ENCODE peak calls at places on chromosome 22, in ten cellular contexts. H is upper lobe of right lung, V is heart left ventricle, N is testis, X is kidney, Z is stomach, G is IMR-90, S is SJCRH30, U is fibroblast of lung, E is mesendoderm. I is an unnamed sample.

GRCh38 chr22:50085211-50085999 is at the start of gene MLC1:
- DNase-seq in H (no peak), V (no peak), N (no peak), X (peak; percentile 46), Z (no peak), G (peak; percentile 25), S (no peak), U (peak; percentile 88), E (no peak), I (no peak)

GRCh38 chr22:33354928-33355327 is 296.7 kb upstream of the SYN3 start:
- DNase-seq in H (no peak), V (no peak), N (no peak), X (no peak), Z (no peak), G (peak; percentile 35), S (no peak), U (peak; percentile 50), E (no peak), I (no peak)

GRCh38 chr22:30196141-30196866 is 50.3 kb downstream of the LIF start:
- DNase-seq in H (peak; percentile 86), V (peak; percentile 81), N (peak; percentile 63), X (peak; percentile 92), Z (peak; percentile 66), G (peak; percentile 100), S (peak; percentile 93), U (peak; percentile 100), E (peak; percentile 99), I (peak; percentile 68)

GRCh38 chr22:37746366-37747089 is 49.7 kb downstream of the TRIOBP start:
- DNase-seq in H (peak; percentile 76), V (no peak), N (no peak), X (no peak), Z (no peak), G (no peak), S (no peak), U (no peak), E (peak; percentile 62), I (no peak)

GRCh38 chr22:37370306-37370979 is 56.8 kb downstream of the ELFN2 start:
- DNase-seq in H (peak; percentile 74), V (peak; percentile 34), N (no peak), X (no peak), Z (peak; percentile 29), G (no peak), S (no peak), U (no peak), E (no peak), I (peak; percentile 35)

GRCh38 chr22:30262917-30263741 is 3.5 kb downstream of the OSM start:
- DNase-seq in H (peak; percentile 84), V (peak; percentile 68), N (peak; percentile 89), X (peak; percentile 85), Z (peak; percentile 80), G (peak; percentile 61), S (peak; percentile 80), U (peak; percentile 57), E (peak; percentile 77), I (peak; percentile 50)

GRCh38 chr22:37778370-37779009 is 29.2 kb upstream of the GCAT start:
- DNase-seq in H (no peak), V (no peak), N (no peak), X (no peak), Z (no peak), G (no peak), S (no peak), U (no peak), E (no peak), I (no peak)

GRCh38 chr22:34502821-34503220 is 563.1 kb upstream of the ISX start:
- DNase-seq in H (no peak), V (no peak), N (no peak), X (no peak), Z (no peak), G (no peak), S (no peak), U (no peak), E (no peak), I (no peak)

GRCh38 chr22:33864723-33865130 is 55.5 kb downstream of the LARGE1 start:
- DNase-seq in H (no peak), V (peak; percentile 46), N (peak; percentile 25), X (no peak), Z (no peak), G (peak; percentile 36), S (no peak), U (no peak), E (no peak), I (peak; percentile 32)

GRCh38 chr22:48099251-48099650 is 1336.8 kb downstream of the TBC1D22A start:
- DNase-seq in H (peak; percentile 46), V (no peak), N (no peak), X (no peak), Z (peak; percentile 20), G (no peak), S (no peak), U (no peak), E (no peak), I (no peak)

GRCh38 chr22:28438183-28438778 is 241.4 kb downstream of the TTC28 start:
- DNase-seq in H (no peak), V (no peak), N (no peak), X (no peak), Z (no peak), G (no peak), S (peak; percentile 9), U (no peak), E (no peak), I (no peak)
- H3K27ac ChIP-seq in H (no peak overlapping the region), V (no peak overlapping the region), N (no peak overlapping the region), X (no peak overlapping the region), Z (no peak overlapping the region), G (no peak overlapping the region), S (no peak overlapping the region), U (no peak overlapping the region), E (no peak overlapping the region), I (no peak overlapping the region)

GRCh38 chr22:24244144-24244787 is 616 bp downstream of the GGT5 start:
- DNase-seq in H (peak; percentile 74), V (no peak), N (peak; percentile 45), X (peak; percentile 85), Z (no peak), G (peak; percentile 52), S (peak; percentile 46), U (peak; percentile 61), E (no peak), I (no peak)
- H3K4me1 ChIP-seq in H (peaks cover 49% of the 10 kb centered on the region), V (peaks cover 8% of the 10 kb centered on the region), N (peaks cover 26% of the 10 kb centered on the region), X (peaks cover 5% of the 10 kb centered on the region), Z (peaks cover 48% of the 10 kb centered on the region), G (peaks cover 39% of the 10 kb centered on the region), S (peaks cover 28% of the 10 kb centered on the region), U (peaks cover 26% of the 10 kb centered on the region), E (no peaks in the 10 kb centered on the region), I (peaks cover 20% of the 10 kb centered on the region)

DNA sequence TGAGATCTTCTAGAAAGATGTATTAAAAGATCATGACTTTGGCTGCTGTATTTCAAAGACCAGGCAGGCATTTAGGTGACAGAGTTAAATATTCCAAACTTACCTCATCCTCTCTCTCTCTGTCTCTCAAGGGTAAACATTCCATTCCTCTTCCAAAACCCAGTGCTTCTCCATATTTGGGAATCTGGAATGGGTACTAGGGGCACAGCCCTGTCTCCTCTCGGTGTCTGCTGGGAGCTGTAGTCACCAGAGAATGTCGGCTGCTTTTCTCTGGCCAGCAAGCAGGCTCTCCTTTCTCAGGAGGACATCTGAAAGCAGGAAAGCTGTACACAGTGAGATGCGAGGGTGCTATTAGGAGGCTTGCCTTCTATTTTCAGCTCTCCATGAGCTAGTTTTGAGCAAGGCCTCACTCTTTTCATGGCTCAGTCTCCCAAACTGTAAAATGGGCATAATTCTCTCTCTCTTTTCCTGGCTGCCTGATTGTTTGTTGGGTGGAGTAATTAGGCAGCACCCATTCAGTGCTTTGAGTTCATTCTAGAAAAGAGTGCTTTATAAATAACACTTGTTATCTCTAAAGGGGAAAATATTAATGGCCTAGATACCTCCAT is 9.3 kb upstream of the PEX26 start:
- DNase-seq in H (peak; percentile 10), V (peak; percentile 57), N (no peak), X (no peak), Z (no peak), G (peak; percentile 44), S (no peak), U (peak; percentile 65), E (peak; percentile 79), I (no peak)
- H3K27ac ChIP-seq in H (no peak overlapping the region), V (peak overlapping the region; percentile 74), N (peak overlapping the region; percentile 79), X (no peak overlapping the region), Z (peak overlapping the region; percentile 87), G (peak overlapping the region; percentile 21), S (no peak overlapping the region), U (no peak overlapping the region), E (no peak overlapping the region), I (peak overlapping the region; percentile 24)

DNA sequence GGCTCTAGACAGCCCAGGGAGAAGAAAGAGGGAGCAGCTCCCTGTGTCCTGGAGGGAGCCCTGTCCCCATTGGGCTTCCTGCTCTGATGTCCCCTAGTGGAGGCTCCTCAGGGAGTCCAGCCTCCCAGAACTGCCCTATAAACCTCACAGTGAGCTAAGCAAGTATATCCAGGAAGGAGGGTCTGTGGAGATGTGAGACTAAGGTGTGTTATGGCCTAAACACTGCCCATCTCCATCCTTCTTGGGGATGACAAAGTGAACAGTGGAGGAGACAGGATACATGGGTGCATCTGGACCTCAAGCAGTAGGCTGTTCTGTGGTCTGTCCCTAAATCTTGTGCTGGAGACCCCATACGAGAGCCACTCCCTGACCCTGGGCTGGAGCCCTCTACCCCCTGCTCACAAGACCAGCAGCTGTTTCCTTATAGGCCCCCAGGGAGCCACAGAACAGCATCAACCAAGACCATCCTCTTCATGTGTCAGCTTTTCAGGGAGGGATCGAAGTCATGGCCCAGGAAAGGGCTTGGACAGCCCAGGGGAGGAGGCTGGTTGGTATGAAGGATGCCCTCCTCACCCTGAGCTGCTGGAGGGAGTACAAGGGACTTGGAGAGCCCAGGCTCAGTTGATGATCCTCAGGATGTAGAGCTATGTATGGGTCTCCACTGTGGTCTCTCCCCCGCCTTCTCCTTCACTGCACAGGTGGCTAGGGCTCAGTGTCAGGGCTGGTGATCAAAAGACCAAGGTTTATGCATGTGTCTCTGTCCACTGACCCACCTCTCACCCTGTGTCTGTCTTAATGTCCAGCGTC is 49.7 kb upstream of the TOP3B start:
- DNase-seq in H (no peak), V (no peak), N (no peak), X (no peak), Z (no peak), G (no peak), S (no peak), U (no peak), E (no peak), I (no peak)
- H3K4me1 ChIP-seq in H (no peaks in the 10 kb centered on the region), V (no peaks in the 10 kb centered on the region), N (no peaks in the 10 kb centered on the region), X (no peaks in the 10 kb centered on the region), Z (no peaks in the 10 kb centered on the region), G (peaks cover 2% of the 10 kb centered on the region), S (no peaks in the 10 kb centered on the region), U (no peaks in the 10 kb centered on the region), E (no peaks in the 10 kb centered on the region), I (peaks cover 1% of the 10 kb centered on the region)

GRCh38 chr22:45775062-45775461 is 103.4 kb downstream of the ATXN10 start:
- DNase-seq in H (no peak), V (no peak), N (no peak), X (no peak), Z (no peak), G (no peak), S (no peak), U (no peak), E (no peak), I (no peak)
- H3K27ac ChIP-seq in H (no peak overlapping the region), V (no peak overlapping the region), N (no peak overlapping the region), X (no peak overlapping the region), Z (no peak overlapping the region), G (no peak overlapping the region), S (no peak overlapping the region), U (no peak overlapping the region), E (no peak overlapping the region), I (no peak overlapping the region)

I was measured in gastrocnemius medialis.